ENCODE peak calls at places on chromosomes 6 and 20, in four cellular contexts. T is fibroblast of lung, U is fibroblast of the conjunctiva, Y is anterior cingulate cortex. K is an unnamed sample.

GRCh38 chr6:11251553-11252358 is 19.3 kb upstream of the NEDD9 start:
- DNase-seq in Y (peak; percentile 46), T (peak; percentile 72), U (no peak), K (no peak)

GRCh38 chr6:112218563-112218962 is 35.8 kb downstream of the LAMA4 start:
- DNase-seq in U (peak; percentile 59), Y (no peak), T (peak; percentile 53), K (peak; percentile 43)

GRCh38 chr6:74137910-74138309 is 441.9 kb downstream of the CD109 start:
- DNase-seq in T (peak; percentile 40), Y (no peak), U (peak; percentile 81), K (no peak)

GRCh38 chr6:111789593-111789992 is 83.7 kb downstream of the FYN start:
- DNase-seq in T (peak; percentile 38), Y (no peak), U (peak; percentile 49), K (no peak)

GRCh38 chr20:8154636-8155035 is 22.6 kb downstream of the PLCB1 start:
- DNase-seq in Y (no peak), U (no peak), T (no peak), K (no peak)

GRCh38 chr6:169296170-169296569 is 42.5 kb upstream of the THBS2 start:
- DNase-seq in Y (no peak), T (no peak), U (no peak), K (no peak)

GRCh38 chr6:159414711-159415110 is 245.5 kb downstream of the FNDC1 start:
- DNase-seq in T (no peak), Y (no peak), U (no peak), K (no peak)

GRCh38 chr6:7194657-7195056 is 86.9 kb downstream of the RREB1 start:
- DNase-seq in T (no peak), Y (no peak), U (no peak), K (no peak)

GRCh38 chr6:137165375-137166246 is 7.8 kb downstream of the IL22RA2 start:
- DNase-seq in Y (no peak), U (no peak), T (no peak), K (peak; percentile 56)

GRCh38 chr20:8616792-8617191 is 452.1 kb upstream of the PLCB4 start:
- DNase-seq in T (no peak), U (peak; percentile 36), Y (no peak), K (peak; percentile 59)

K was measured in NCI-H69.